ENCODE peak calls at places on chromosomes 7 and 10, in four cellular contexts. One of them, this sample, is unnamed.

GRCh38 chr7:125683156-125683555 is 753.5 kb upstream of the POT1 start:
- DNase-seq in kidney epithelial cell: no peak
- DNase-seq in lower lobe of right lung: no peak
- DNase-seq in brain microvascular endothelial cell: no peak
- DNase-seq in this sample: no peak

GRCh38 chr10:79491171-79491835 is 21.0 kb upstream of the EIF5AL1 start:
- DNase-seq in kidney epithelial cell: no peak
- DNase-seq in lower lobe of right lung: no peak
- DNase-seq in brain microvascular endothelial cell: no peak
- DNase-seq in this sample: no peak

GRCh38 chr7:10412426-10413019 is 561.1 kb upstream of the PHF14 start:
- DNase-seq in kidney epithelial cell: no peak
- DNase-seq in lower lobe of right lung: no peak
- DNase-seq in brain microvascular endothelial cell: peak; percentile 27
- DNase-seq in this sample: no peak

GRCh38 chr10:105063796-105064195 is 422.7 kb downstream of the SORCS3 start:
- DNase-seq in kidney epithelial cell: peak; percentile 18
- DNase-seq in lower lobe of right lung: no peak
- DNase-seq in brain microvascular endothelial cell: no peak
- DNase-seq in this sample: peak; percentile 37

GRCh38 chr10:114064151-114065045 is 20.7 kb downstream of the ADRB1 start:
- DNase-seq in kidney epithelial cell: no peak
- DNase-seq in lower lobe of right lung: peak; percentile 59
- DNase-seq in brain microvascular endothelial cell: no peak
- DNase-seq in this sample: no peak

GRCh38 chr7:125424721-125425120 is 495.1 kb upstream of the POT1 start:
- DNase-seq in kidney epithelial cell: no peak
- DNase-seq in lower lobe of right lung: no peak
- DNase-seq in brain microvascular endothelial cell: no peak
- DNase-seq in this sample: no peak

GRCh38 chr7:69599879-69600764 is 1.8 kb downstream of the AUTS2 start:
- DNase-seq in kidney epithelial cell: no peak
- DNase-seq in lower lobe of right lung: no peak
- DNase-seq in brain microvascular endothelial cell: no peak
- DNase-seq in this sample: no peak

GRCh38 chr7:27165089-27165654 is at the start of gene HOXA9:
- DNase-seq in kidney epithelial cell: no peak
- DNase-seq in lower lobe of right lung: peak; percentile 78
- DNase-seq in brain microvascular endothelial cell: no peak
- DNase-seq in this sample: no peak

GRCh38 chr10:6647811-6648526 is 67.9 kb upstream of the PRKCQ start:
- DNase-seq in kidney epithelial cell: no peak
- DNase-seq in lower lobe of right lung: peak; percentile 54
- DNase-seq in brain microvascular endothelial cell: peak; percentile 2
- DNase-seq in this sample: peak; percentile 57

GRCh38 chr10:17802966-17803365 is 6.2 kb upstream of the MRC1 start:
- DNase-seq in kidney epithelial cell: no peak
- DNase-seq in lower lobe of right lung: no peak
- DNase-seq in brain microvascular endothelial cell: peak; percentile 57
- DNase-seq in this sample: no peak

GRCh38 chr10:114337510-114338462 is 66.5 kb downstream of the AFAP1L2 start:
- DNase-seq in kidney epithelial cell: no peak
- DNase-seq in lower lobe of right lung: no peak
- DNase-seq in brain microvascular endothelial cell: no peak
- DNase-seq in this sample: no peak

GRCh38 chr10:119650692-119651513 is at the start of gene BAG3:
- DNase-seq in kidney epithelial cell: peak; percentile 59
- DNase-seq in lower lobe of right lung: peak; percentile 93
- DNase-seq in brain microvascular endothelial cell: peak; percentile 91
- DNase-seq in this sample: peak; percentile 85

GRCh38 chr7:110130669-110131068 is 960.3 kb upstream of the LRRN3 start:
- DNase-seq in kidney epithelial cell: no peak
- DNase-seq in lower lobe of right lung: no peak
- DNase-seq in brain microvascular endothelial cell: no peak
- DNase-seq in this sample: no peak
- TF ChIP-seq CTCF in kidney epithelial cell: peak; percentile 28
- TF ChIP-seq CTCF in lower lobe of right lung: no peak
- TF ChIP-seq CTCF in brain microvascular endothelial cell: peak; percentile 26
- TF ChIP-seq CTCF in this sample: peak; percentile 17

DNA sequence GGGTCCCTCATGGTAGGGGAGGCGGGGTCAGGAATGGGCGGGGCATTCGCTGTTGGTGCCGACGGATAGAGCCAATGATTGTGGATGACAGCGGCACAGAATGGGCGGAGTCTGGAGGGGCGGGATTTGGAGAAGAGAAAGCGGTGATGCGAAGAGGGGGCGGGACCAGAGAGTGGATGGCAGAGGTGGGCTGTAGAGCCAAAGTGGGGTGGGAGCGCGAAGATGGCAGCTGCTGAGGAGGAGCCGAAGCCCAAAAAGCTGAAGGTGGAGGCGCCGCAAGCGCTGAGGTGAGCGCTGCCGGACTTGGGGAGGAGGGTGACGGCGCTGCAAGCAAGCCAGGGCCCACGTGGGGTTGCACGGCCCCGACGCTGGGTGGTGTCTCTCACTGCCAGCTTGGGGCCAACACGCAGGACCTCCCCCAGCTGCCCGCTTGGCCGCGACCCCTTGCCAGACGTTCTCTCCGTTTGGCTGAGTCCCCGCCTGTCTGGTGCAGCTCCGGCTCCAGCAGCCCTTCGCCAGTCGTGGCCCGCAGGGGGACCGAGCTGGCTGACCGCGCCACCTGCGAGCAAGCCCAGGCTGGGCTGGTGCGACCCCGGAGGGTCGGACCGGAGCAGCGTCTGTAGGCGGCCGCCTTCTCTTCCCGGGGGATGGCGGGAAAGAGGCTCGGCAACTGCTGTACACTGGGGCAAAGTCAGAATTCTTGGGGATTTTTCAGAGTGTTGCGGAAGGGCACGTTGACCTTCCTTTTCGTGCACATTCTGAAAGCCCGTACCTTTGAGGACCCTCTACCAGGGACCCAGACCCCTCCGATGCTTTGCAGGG is at the start of gene ADK:
- DNase-seq in kidney epithelial cell: peak; percentile 87
- DNase-seq in lower lobe of right lung: peak; percentile 100
- DNase-seq in brain microvascular endothelial cell: peak; percentile 98
- DNase-seq in this sample: peak; percentile 98
- TF ChIP-seq CTCF in kidney epithelial cell: peak; percentile 15
- TF ChIP-seq CTCF in lower lobe of right lung: peak; percentile 37
- TF ChIP-seq CTCF in brain microvascular endothelial cell: peak; percentile 30
- TF ChIP-seq CTCF in this sample: peak; percentile 58

GRCh38 chr7:151833213-151833651 is 43.7 kb downstream of the PRKAG2 start:
- DNase-seq in kidney epithelial cell: no peak
- DNase-seq in lower lobe of right lung: peak; percentile 37
- DNase-seq in brain microvascular endothelial cell: no peak
- DNase-seq in this sample: no peak

GRCh38 chr7:151835636-151836035 is 41.3 kb downstream of the PRKAG2 start:
- DNase-seq in kidney epithelial cell: no peak
- DNase-seq in lower lobe of right lung: peak; percentile 30
- DNase-seq in brain microvascular endothelial cell: no peak
- DNase-seq in this sample: no peak

GRCh38 chr7:151833691-151834090 is 43.2 kb downstream of the PRKAG2 start:
- DNase-seq in kidney epithelial cell: no peak
- DNase-seq in lower lobe of right lung: peak; percentile 39
- DNase-seq in brain microvascular endothelial cell: no peak
- DNase-seq in this sample: no peak

GRCh38 chr7:151832656-151833055 is 44.3 kb downstream of the PRKAG2 start:
- DNase-seq in kidney epithelial cell: no peak
- DNase-seq in lower lobe of right lung: peak; percentile 40
- DNase-seq in brain microvascular endothelial cell: no peak
- DNase-seq in this sample: no peak

DNA sequence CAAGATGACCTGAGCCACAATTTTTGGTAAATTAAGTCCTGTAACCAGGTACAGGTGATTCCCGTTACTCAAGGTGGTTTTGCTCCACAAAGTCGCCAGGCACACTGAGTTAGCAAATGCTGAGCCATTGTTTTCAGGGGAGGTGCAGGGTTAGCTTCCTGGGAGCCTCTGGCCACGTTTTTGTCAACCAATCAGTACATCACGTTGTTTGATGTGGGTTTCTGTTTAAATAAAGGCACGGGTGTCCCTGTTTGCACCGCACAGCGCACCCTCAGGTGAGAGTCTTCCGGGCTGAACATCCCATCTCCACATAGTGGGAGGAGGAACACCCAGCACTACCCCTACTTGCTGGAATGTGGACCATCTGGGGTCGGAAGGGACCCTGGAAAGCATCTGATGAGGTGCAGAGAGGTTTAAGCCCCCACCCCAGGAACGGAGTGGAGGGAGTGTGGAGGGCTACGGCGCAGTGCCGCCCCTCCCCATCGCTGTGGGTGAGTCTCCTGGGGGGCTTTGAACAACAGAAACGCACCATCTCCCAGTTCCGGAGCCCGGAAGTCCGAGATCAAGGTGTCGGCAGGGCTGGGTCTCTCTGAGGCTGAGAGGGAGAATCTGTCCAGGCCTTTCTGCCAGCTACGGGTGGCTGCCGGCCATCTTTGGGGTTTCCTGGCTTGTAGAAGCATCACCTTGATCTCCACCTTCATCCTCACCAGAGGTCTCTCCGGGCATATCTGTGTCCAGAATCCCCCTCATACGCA is 42.5 kb downstream of the PRKAG2 start:
- DNase-seq in kidney epithelial cell: no peak
- DNase-seq in lower lobe of right lung: peak; percentile 20
- DNase-seq in brain microvascular endothelial cell: no peak
- DNase-seq in this sample: no peak
- TF ChIP-seq CTCF in kidney epithelial cell: no peak
- TF ChIP-seq CTCF in lower lobe of right lung: no peak
- TF ChIP-seq CTCF in brain microvascular endothelial cell: no peak
- TF ChIP-seq CTCF in this sample: no peak

DNA sequence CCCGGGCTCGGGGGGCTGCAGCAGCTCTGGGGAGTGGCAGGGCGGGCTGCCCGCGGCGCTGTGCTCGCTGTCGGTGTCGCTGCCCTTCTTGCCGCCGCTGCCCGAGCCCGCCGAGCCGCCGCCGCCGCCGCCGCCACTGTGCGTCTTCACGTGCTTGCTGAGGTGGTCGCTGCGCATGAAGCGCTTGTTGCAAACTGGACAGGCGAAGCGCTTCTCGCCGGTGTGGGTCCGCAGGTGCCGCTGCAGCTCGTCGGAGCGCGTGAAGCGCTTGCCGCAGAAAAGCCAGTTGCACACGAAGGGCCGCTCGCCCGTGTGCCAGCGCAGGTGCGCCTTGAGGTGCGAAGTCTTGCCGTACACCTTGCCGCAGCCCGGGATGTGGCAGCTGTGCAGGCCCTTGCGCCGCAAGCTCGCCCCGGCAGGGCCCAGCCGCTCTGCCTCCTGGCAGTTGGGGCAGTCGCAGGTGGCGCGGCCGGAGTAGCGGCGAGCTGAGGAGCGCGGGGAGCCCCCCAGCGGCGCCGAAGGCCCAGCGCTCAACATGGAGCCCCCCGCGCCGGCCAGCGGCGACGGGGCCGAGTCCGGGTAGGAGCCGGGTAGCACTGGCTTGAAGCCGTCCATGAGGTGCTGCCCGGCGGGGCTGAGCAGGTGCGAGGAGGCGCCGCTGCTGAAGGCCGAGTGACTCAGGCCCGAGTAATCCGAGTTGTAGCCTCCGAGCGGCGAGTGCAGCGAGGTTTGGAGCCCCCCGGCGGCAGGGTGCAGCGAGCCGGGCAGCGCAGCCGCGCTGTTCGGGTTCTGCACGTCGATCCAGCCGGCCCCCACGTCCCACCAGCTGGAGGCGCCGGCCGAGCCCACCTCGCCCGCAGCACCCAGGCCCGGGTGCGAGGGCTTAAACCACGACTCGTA is 2.1 kb downstream of the SP8 start:
- DNase-seq in kidney epithelial cell: peak; percentile 9
- DNase-seq in lower lobe of right lung: no peak
- DNase-seq in brain microvascular endothelial cell: no peak
- DNase-seq in this sample: no peak
- TF ChIP-seq CTCF in kidney epithelial cell: peak; percentile 24
- TF ChIP-seq CTCF in lower lobe of right lung: no peak
- TF ChIP-seq CTCF in brain microvascular endothelial cell: peak; percentile 8
- TF ChIP-seq CTCF in this sample: peak; percentile 48

GRCh38 chr7:3649250-3649649 is 348.2 kb downstream of the SDK1 start:
- DNase-seq in kidney epithelial cell: no peak
- DNase-seq in lower lobe of right lung: no peak
- DNase-seq in brain microvascular endothelial cell: peak; percentile 14
- DNase-seq in this sample: no peak
- TF ChIP-seq CTCF in kidney epithelial cell: no peak
- TF ChIP-seq CTCF in lower lobe of right lung: no peak
- TF ChIP-seq CTCF in brain microvascular endothelial cell: peak; percentile 56
- TF ChIP-seq CTCF in this sample: no peak

GRCh38 chr10:132451506-132452215 is 54.7 kb downstream of the PWWP2B start:
- DNase-seq in kidney epithelial cell: no peak
- DNase-seq in lower lobe of right lung: peak; percentile 55
- DNase-seq in brain microvascular endothelial cell: no peak
- DNase-seq in this sample: no peak

GRCh38 chr10:132453470-132453861 is 56.5 kb downstream of the PWWP2B start:
- DNase-seq in kidney epithelial cell: no peak
- DNase-seq in lower lobe of right lung: no peak
- DNase-seq in brain microvascular endothelial cell: no peak
- DNase-seq in this sample: no peak

GRCh38 chr10:132450825-132451505 is 54.0 kb downstream of the PWWP2B start:
- DNase-seq in kidney epithelial cell: no peak
- DNase-seq in lower lobe of right lung: peak; percentile 46
- DNase-seq in brain microvascular endothelial cell: no peak
- DNase-seq in this sample: no peak

GRCh38 chr10:132452651-132453469 is 55.9 kb downstream of the PWWP2B start:
- DNase-seq in kidney epithelial cell: peak; percentile 32
- DNase-seq in lower lobe of right lung: peak; percentile 93
- DNase-seq in brain microvascular endothelial cell: peak; percentile 33
- DNase-seq in this sample: peak; percentile 91

DNA sequence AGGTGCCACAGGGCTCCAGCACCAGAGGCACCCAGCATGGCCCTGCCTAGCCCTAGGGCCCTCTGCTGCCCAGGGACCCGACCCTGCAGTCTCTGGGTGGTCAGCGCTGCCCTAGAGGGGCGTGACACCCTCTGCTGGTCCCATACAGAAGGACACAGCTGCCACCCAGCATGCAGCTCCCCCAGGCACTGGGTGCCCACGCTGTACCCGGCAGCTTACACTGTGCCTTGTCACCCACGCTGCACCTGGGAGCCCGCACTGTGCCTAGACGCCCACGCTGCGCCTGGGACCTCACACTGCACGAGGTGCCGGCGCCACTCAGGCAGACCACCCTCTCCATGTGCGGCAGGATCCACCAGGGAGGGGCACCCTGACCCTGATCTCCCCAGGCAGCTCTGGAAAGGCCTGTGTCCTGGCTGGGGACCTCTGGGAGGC is 55.2 kb downstream of the PWWP2B start:
- DNase-seq in kidney epithelial cell: no peak
- DNase-seq in lower lobe of right lung: peak; percentile 59
- DNase-seq in brain microvascular endothelial cell: no peak
- DNase-seq in this sample: no peak
- TF ChIP-seq CTCF in kidney epithelial cell: peak; percentile 9
- TF ChIP-seq CTCF in lower lobe of right lung: peak; percentile 37
- TF ChIP-seq CTCF in brain microvascular endothelial cell: peak; percentile 26
- TF ChIP-seq CTCF in this sample: peak; percentile 30

GRCh38 chr7:148747274-148747673 is 48.6 kb downstream of the CUL1 start:
- DNase-seq in kidney epithelial cell: no peak
- DNase-seq in lower lobe of right lung: no peak
- DNase-seq in brain microvascular endothelial cell: no peak
- DNase-seq in this sample: peak; percentile 38
- TF ChIP-seq CTCF in kidney epithelial cell: peak; percentile 29
- TF ChIP-seq CTCF in lower lobe of right lung: no peak
- TF ChIP-seq CTCF in brain microvascular endothelial cell: no peak
- TF ChIP-seq CTCF in this sample: peak; percentile 60